ENCODE peak calls at places on chromosomes 11 and 22, in seven cellular contexts. N is uterus, K is endothelial cell, B is mesothelial cell of epicardium, P is psoas muscle, J is RWPE1, M is right lobe of liver. I is an unnamed sample.

GRCh38 chr11:69516526-69516925 is 35.1 kb downstream of the LINC01488 start:
- DNase-seq in M (no peak), B (no peak), N (no peak), J (no peak), P (no peak), K (no peak), I (no peak)

GRCh38 chr11:99281331-99281730 is 260.6 kb downstream of the CNTN5 start:
- DNase-seq in M (no peak), J (no peak), N (no peak), B (no peak), P (no peak), K (no peak), I (no peak)

GRCh38 chr11:6319001-6319878 is 1.1 kb downstream of the CAVIN3 start:
- DNase-seq in B (no peak), J (no peak), N (peak; percentile 54), M (peak; percentile 46), P (peak; percentile 76), K (peak; percentile 53), I (peak; percentile 63)

GRCh38 chr11:125464671-125465070 is 31.4 kb downstream of the FEZ1 start:
- DNase-seq in B (no peak), K (no peak), M (no peak), J (no peak), P (no peak), N (no peak), I (no peak)

GRCh38 chr22:25629613-25630012 is 65.1 kb downstream of the GRK3 start:
- DNase-seq in J (no peak), K (no peak), P (no peak), M (no peak), B (no peak), N (no peak), I (no peak)

GRCh38 chr11:101661559-101661958 is 77.8 kb upstream of the TRPC6 start:
- DNase-seq in B (no peak), P (no peak), K (no peak), M (no peak), N (no peak), J (no peak), I (no peak)

GRCh38 chr11:76624515-76625379 is 45.8 kb downstream of the LRRC32 start:
- DNase-seq in M (no peak), K (no peak), P (no peak), J (no peak), N (no peak), B (no peak), I (no peak)

GRCh38 chr11:92411431-92411830 is 186.8 kb downstream of the FAT3 start:
- DNase-seq in J (no peak), B (no peak), M (no peak), N (no peak), P (no peak), K (no peak), I (no peak)

GRCh38 chr11:19134004-19134403 is 17.0 kb downstream of the ZDHHC13 start:
- DNase-seq in J (no peak), K (no peak), B (no peak), P (no peak), M (no peak), N (no peak), I (no peak)

GRCh38 chr11:47923667-47924066 is 56.7 kb upstream of the PTPRJ start:
- DNase-seq in J (no peak), N (peak; percentile 24), B (no peak), K (no peak), P (peak; percentile 62), M (no peak), I (no peak)

GRCh38 chr22:23063539-23064380 is 6.6 kb upstream of the GNAZ start:
- DNase-seq in N (peak; percentile 11), K (no peak), P (peak; percentile 46), M (no peak), B (no peak), J (no peak), I (no peak)

GRCh38 chr22:21942407-21942895 is 10.2 kb downstream of the PPM1F start:
- DNase-seq in P (peak; percentile 92), J (peak; percentile 63), N (peak; percentile 79), K (peak; percentile 72), B (no peak), M (peak; percentile 83), I (no peak)

GRCh38 chr11:95067828-95068244 is 1.1 kb downstream of the SRSF8 start:
- DNase-seq in B (no peak), K (no peak), P (no peak), J (no peak), M (no peak), N (no peak), I (no peak)

GRCh38 chr11:107457205-107457557 is 444 bp downstream of the CWF19L2 start:
- DNase-seq in P (no peak), J (peak; percentile 24), B (no peak), N (no peak), M (no peak), K (no peak), I (no peak)

GRCh38 chr11:64018310-64018709 is 17.4 kb upstream of the FLRT1 start:
- DNase-seq in N (no peak), K (no peak), B (no peak), M (no peak), J (no peak), P (no peak), I (no peak)

GRCh38 chr11:15725246-15725645 is 610.5 kb downstream of the INSC start:
- DNase-seq in P (no peak), M (no peak), J (no peak), K (no peak), B (no peak), N (no peak), I (no peak)

GRCh38 chr11:71446942-71447688 is 1.1 kb downstream of the DHCR7 start:
- DNase-seq in J (peak; percentile 74), M (no peak), P (no peak), N (no peak), B (no peak), K (no peak), I (no peak)

DNA sequence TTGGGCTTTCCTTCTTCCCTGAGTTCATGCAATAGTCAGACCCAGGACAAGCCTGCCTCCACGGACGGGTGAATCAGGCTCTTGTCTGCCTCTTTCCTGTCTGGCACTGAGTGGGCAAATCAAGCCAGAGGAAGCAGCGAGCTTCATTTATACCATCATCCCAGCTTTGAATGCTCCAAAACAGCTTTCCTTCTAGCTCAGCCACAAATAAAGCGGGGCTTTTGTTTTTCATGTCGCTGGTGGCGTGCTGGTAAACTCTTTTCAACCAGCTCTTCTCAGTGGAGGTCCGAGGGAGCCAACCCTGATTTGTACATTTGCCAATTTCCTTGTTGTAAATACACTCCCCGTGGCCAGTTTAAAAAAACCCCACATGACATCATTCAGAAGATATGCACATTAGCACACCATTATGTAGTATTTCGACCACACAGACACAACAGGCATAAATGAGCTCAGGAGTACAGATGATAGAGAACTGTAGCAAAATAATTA is 8.6 kb downstream of the C11orf91 start:
- DNase-seq in P (peak; percentile 76), B (no peak), M (peak; percentile 44), J (peak; percentile 75), N (peak; percentile 58), K (no peak), I (peak; percentile 88)
- TF ChIP-seq CTCF in P (no peak), B (no peak), M (no peak), J (no peak), N (no peak), K (no peak), I (no peak)

DNA sequence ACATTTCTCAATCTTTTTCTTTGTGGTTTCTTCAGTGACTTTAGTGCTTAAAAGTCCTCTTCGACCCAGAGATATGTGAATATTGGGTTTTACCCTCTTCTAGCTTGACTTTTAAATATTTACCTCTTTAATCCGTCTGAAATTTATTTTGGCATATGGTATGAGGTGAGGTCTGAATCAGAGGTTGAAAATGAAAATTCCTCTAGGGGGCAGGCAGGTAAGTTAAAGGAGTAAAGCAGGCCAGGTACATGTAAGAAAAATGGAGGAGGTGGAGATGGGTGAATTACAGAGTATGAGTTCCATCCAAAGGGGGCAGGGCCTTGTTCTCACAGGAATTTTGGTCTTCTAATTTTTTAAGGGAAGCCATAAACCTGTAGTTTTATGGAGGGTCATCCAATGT is 263.8 kb upstream of the NARS2 start:
- DNase-seq in K (no peak), N (no peak), M (no peak), J (peak; percentile 13), B (no peak), P (no peak), I (no peak)
- TF ChIP-seq CTCF in K (no peak), N (no peak), M (peak; percentile 30), J (no peak), B (no peak), P (no peak), I (no peak)

GRCh38 chr11:106152013-106152412 is 74.6 kb downstream of the AASDHPPT start:
- DNase-seq in B (no peak), K (no peak), J (peak; percentile 34), P (no peak), N (no peak), M (no peak), I (no peak)
- TF ChIP-seq CTCF in B (no peak), K (no peak), J (peak; percentile 35), P (no peak), N (no peak), M (peak; percentile 14), I (no peak)

DNA sequence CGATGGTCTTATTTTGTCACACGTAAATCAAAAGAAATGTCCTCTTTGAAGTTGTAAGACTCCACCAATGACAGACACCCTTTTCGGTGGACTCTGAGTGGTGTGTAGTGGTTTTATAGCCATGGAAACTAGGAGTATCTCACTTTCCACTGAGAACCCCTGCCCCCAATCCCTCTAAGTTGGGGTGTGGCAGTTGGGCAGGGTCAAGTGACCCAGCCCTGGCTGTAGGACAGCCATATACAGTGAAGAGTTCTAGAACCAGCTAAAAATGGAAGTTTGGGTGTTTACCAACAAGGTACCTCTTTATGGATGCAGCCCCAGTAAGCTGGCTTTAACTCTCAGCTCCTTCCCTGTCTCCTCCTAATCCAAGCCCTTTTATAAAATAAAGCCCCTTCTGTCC is 5.2 kb downstream of the C22orf31 start:
- DNase-seq in P (no peak), B (no peak), J (no peak), K (no peak), M (no peak), N (no peak), I (no peak)
- TF ChIP-seq CTCF in P (no peak), B (no peak), J (no peak), K (no peak), M (no peak), N (no peak), I (no peak)

DNA sequence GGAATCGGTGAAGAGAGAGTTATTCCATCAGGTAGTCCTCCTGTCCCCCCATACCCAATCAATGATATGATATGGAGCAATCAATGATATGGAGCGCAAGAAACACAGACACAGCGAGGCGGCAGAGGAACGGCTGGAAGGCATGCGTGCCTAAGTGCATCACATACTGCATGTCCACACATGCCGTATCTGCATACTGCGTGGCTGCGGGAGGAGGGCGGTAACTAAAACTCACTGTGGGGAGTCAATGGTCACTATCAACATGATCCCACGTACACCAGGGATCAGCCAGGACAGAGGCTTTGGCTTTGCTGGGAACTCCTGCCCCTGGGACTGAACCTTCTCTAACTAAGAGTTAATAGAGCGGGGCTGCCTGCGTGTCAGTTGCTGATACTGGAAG is 29.6 kb upstream of the BID start:
- DNase-seq in P (no peak), J (peak; percentile 13), N (no peak), K (no peak), M (no peak), B (no peak), I (no peak)
- TF ChIP-seq CTCF in P (no peak), J (no peak), N (no peak), K (no peak), M (no peak), B (no peak), I (no peak)

GRCh38 chr11:14232652-14233051 is 126.3 kb downstream of the RRAS2 start:
- DNase-seq in K (no peak), N (no peak), J (peak; percentile 8), M (no peak), B (no peak), P (no peak), I (no peak)
- TF ChIP-seq CTCF in K (peak; percentile 22), N (no peak), J (no peak), M (peak; percentile 25), B (no peak), P (no peak), I (peak; percentile 31)

GRCh38 chr11:46675288-46675851 is 25.0 kb downstream of the ARHGAP1 start:
- DNase-seq in N (peak; percentile 70), M (peak; percentile 55), K (no peak), J (peak; percentile 71), P (peak; percentile 86), B (no peak), I (no peak)
- TF ChIP-seq CTCF in N (no peak), M (no peak), K (no peak), J (no peak), P (no peak), B (no peak), I (no peak)